ENCODE peak calls at places on chromosomes 11 and 22, in nine cellular contexts. C is central memory CD4-positive, alpha-beta T cell; W is COR-L47; A is GM13977; F is mammary epithelial cell; T is NCI-H69; I is NCI-H2081; Y is colonic mucosa; L is stimulated activated CD4-positive, alpha-beta T cell treated with anti-CD3 and anti-CD28 coated beads, Interleukin-1b, Interleukin-23, amount 100 ng/mL, for 1 hour. N is an unnamed sample.

GRCh38 chr11:106471273-106471672 is 393.8 kb downstream of the AASDHPPT start:
- DNase-seq in C (no peak), W (no peak), A (no peak), F (no peak), T (no peak), I (no peak), Y (no peak), L (no peak), N (no peak)

GRCh38 chr11:1230456-1231395 is 7.9 kb downstream of the MUC5B start:
- DNase-seq in C (no peak), W (no peak), A (no peak), F (peak), T (no peak), I (no peak), Y (peak), L (no peak), N (no peak)

GRCh38 chr22:17917490-17917983 is 106.8 kb downstream of the MICAL3 start:
- DNase-seq in C (no peak), W (no peak), A (no peak), F (no peak), T (no peak), I (no peak), Y (peak), L (no peak), N (no peak)

GRCh38 chr22:29609139-29609538 is 5.7 kb downstream of the NF2 start:
- DNase-seq in C (no peak), W (no peak), A (no peak), F (no peak), T (peak), I (no peak), Y (no peak), L (no peak), N (no peak)

GRCh38 chr11:27471588-27472397 is 797 bp downstream of the LGR4 start:
- DNase-seq in C (no peak), W (peak), A (peak), F (peak), T (peak), I (peak), Y (peak), L (no peak), N (no peak)

GRCh38 chr11:10294289-10294953 is 402 bp upstream of the SBF2 start:
- DNase-seq in C (no peak), W (peak), A (no peak), F (peak), T (peak), I (peak), Y (peak), L (no peak), N (no peak)

GRCh38 chr11:75582935-75583709 is 21.1 kb downstream of the SERPINH1 start:
- DNase-seq in C (peak), W (peak), A (peak), F (no peak), T (peak), I (peak), Y (peak), L (no peak), N (peak)

GRCh38 chr11:44623716-44624491 is 58.4 kb downstream of the CD82 start:
- DNase-seq in C (no peak), W (peak), A (peak), F (no peak), T (peak), I (peak), Y (peak), L (no peak), N (no peak)

N was measured in NCI-H460.